ENCODE peak calls at places on chromosomes 2 and 18, in ten cellular contexts. N is AG09319, D is OCI-LY7, Q is body of pancreas, R is GM13977, B is psoas muscle, V is progenitor cell of endocrine pancreas, J is MCF 10A, E is left lung, P is GM06990. W is an unnamed sample.
A peak's percentile ranks its signal among the peaks of the same experiment; 100 is the strongest.

GRCh38 chr18:63264871-63265270 is 54.7 kb downstream of the BCL2 start:
- DNase-seq in Q (no peak), P (no peak), B (no peak), V (no peak), R (no peak), D (no peak), E (no peak), J (no peak), N (no peak), W (no peak)

GRCh38 chr2:13227543-13227942 is 510.8 kb downstream of the TRIB2 start:
- DNase-seq in N (no peak), R (no peak), V (no peak), P (no peak), B (no peak), E (no peak), D (no peak), Q (no peak), J (no peak), W (no peak)

GRCh38 chr18:38427234-38427633 is 861.6 kb upstream of the CELF4 start:
- DNase-seq in D (no peak), N (no peak), Q (no peak), V (no peak), E (no peak), R (no peak), J (peak; percentile 18), P (no peak), B (no peak), W (no peak)

GRCh38 chr2:182368996-182369395 is 57.8 kb downstream of the PDE1A start:
- DNase-seq in D (no peak), P (no peak), Q (no peak), J (no peak), V (no peak), R (no peak), N (no peak), E (no peak), B (no peak), W (no peak)

GRCh38 chr18:62334110-62334509 is 9.0 kb downstream of the TNFRSF11A start:
- DNase-seq in N (no peak), Q (no peak), J (peak; percentile 91), E (no peak), B (no peak), D (no peak), V (no peak), R (no peak), P (no peak), W (no peak)

GRCh38 chr2:44974064-44974715 is 32.7 kb downstream of the SIX3 start:
- DNase-seq in E (no peak), R (no peak), J (peak; percentile 77), V (no peak), Q (peak; percentile 46), D (peak; percentile 63), N (no peak), B (no peak), P (no peak), W (no peak)

GRCh38 chr2:198098918-198099317 is 294.5 kb downstream of the PLCL1 start:
- DNase-seq in D (no peak), J (peak; percentile 9), V (no peak), N (no peak), R (no peak), Q (no peak), B (no peak), E (no peak), P (no peak), W (peak; percentile 3)

GRCh38 chr2:181658444-181658843 is 1.5 kb upstream of the CERKL start:
- DNase-seq in E (no peak), J (no peak), R (no peak), V (no peak), N (no peak), D (no peak), B (no peak), Q (peak; percentile 35), P (no peak), W (no peak)

GRCh38 chr2:30678410-30679137 is 128.7 kb downstream of the CAPN13 start:
- DNase-seq in B (no peak), E (no peak), N (no peak), Q (no peak), P (no peak), R (no peak), V (no peak), D (no peak), J (no peak), W (no peak)

GRCh38 chr2:20218331-20219320 is 6.3 kb downstream of the SDC1 start:
- DNase-seq in Q (no peak), R (no peak), B (no peak), E (no peak), J (no peak), V (no peak), P (no peak), D (no peak), N (no peak), W (peak; percentile 22)

GRCh38 chr2:40002339-40002738 is 223.3 kb upstream of the THUMPD2 start:
- DNase-seq in D (no peak), Q (no peak), N (no peak), J (no peak), R (no peak), E (no peak), P (no peak), V (no peak), B (no peak), W (no peak)

GRCh38 chr2:183070942-183071844 is 7.4 kb upstream of the DUSP19 start:
- DNase-seq in V (peak; percentile 60), E (peak; percentile 68), P (no peak), N (no peak), J (peak; percentile 8), R (no peak), D (no peak), Q (peak; percentile 68), B (peak; percentile 57), W (peak; percentile 55)

GRCh38 chr18:12686100-12686499 is 16.4 kb downstream of the CEP76 start:
- DNase-seq in J (peak; percentile 35), N (no peak), E (no peak), V (no peak), P (no peak), Q (no peak), R (no peak), D (peak; percentile 24), B (no peak), W (no peak)
- TF ChIP-seq CTCF in J (peak; percentile 23), N (no peak), E (no peak), V (peak; percentile 11), P (peak; percentile 15), Q (no peak), R (no peak), D (peak; percentile 70), B (no peak), W (no peak)

DNA sequence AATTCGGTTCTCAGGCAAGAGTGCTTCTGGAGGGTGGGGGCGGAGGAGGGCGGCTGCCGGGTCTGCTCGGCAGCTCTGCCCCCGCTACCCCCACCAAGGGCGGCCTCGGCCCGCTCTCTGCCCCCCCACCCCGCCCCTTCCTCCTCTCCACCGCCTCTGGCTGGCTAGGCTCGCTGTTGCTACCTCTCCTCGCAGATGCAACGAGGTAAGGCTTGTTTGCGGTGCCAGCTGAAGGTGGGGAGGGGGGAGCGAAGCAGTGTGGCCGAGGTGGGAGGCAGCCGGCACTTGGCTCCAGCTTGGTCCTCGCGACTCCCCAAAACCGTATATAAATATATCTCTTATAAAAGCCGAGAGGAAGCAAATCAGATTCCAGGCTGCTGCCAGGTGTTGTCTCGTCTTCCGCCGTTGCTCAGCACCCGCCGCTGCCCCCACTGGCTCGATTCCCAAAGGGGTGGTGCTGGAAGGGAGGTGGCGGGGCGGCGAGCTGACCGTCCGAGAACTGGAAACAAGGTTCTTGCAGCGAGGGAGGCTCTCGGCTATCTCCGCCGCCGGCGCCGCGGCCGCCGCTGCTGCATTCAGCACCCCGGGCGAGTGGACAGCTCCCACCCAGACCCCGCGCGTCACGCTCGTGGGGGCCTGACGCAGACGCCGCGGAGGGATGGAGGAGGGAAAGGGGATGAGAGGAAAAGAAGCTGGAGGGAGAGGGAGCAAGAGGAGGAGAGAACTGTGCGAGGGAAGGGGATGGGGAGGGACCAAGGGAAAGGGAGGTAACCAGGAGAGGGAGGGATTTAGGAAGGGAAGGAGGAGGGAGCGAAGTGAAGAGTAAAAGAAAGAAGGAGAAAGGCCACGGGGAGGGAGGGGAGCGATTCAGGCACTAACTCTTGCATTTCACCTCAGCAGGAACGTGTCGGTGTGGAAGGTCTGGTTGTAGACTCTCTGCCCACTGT is at the start of gene MARCHF4:
- DNase-seq in B (peak; percentile 81), Q (peak; percentile 55), V (peak; percentile 79), N (peak; percentile 65), J (peak; percentile 60), E (peak; percentile 87), R (peak; percentile 70), D (no peak), P (peak; percentile 51), W (peak; percentile 98)
- TF ChIP-seq CTCF in B (no peak), Q (no peak), V (no peak), N (no peak), J (no peak), E (no peak), R (no peak), D (no peak), P (no peak), W (no peak)

GRCh38 chr2:120308038-120308910 is 37.7 kb upstream of the INHBB start:
- DNase-seq in D (no peak), J (no peak), E (peak; percentile 44), N (no peak), R (no peak), V (no peak), B (no peak), P (peak; percentile 50), Q (no peak), W (no peak)

GRCh38 chr2:120303177-120303576 is 42.8 kb upstream of the INHBB start:
- DNase-seq in E (no peak), Q (no peak), R (no peak), D (no peak), B (no peak), P (no peak), V (no peak), N (no peak), J (no peak), W (no peak)

GRCh38 chr2:120306091-120306490 is 39.8 kb upstream of the INHBB start:
- DNase-seq in R (no peak), E (peak; percentile 49), J (no peak), P (no peak), Q (no peak), D (no peak), V (no peak), N (no peak), B (no peak), W (no peak)

GRCh38 chr2:120307482-120307881 is 38.5 kb upstream of the INHBB start:
- DNase-seq in V (no peak), J (no peak), P (no peak), D (no peak), B (no peak), N (no peak), R (no peak), Q (no peak), E (peak; percentile 34), W (no peak)

DNA sequence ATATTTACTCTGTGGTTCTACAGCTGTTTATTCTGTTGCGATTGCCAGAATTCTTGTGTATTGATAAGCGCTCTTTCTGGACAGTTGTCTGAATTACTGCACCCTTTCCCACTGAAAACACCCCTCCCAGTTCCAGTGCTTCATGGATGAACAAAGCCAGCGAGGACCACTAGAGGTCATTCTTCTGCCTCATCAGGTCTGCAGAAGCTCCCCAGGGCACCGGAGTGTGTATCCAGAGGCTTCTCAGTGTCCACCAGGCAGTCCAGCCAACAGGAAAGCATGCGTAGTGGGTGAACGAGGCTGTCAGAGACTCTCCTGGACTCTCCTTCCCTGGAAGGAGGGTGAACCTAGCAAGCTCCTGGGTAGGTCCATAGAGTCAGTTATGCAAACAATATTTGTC is 40.6 kb upstream of the INHBB start:
- DNase-seq in D (no peak), P (no peak), E (no peak), N (no peak), Q (no peak), B (no peak), V (no peak), J (no peak), R (no peak), W (no peak)
- TF ChIP-seq CTCF in D (peak; percentile 50), P (peak; percentile 44), E (no peak), N (no peak), Q (no peak), B (peak; percentile 18), V (peak; percentile 30), J (no peak), R (peak; percentile 28), W (no peak)

GRCh38 chr2:85413592-85414421 is 3.6 kb upstream of the CAPG start:
- DNase-seq in E (peak; percentile 90), N (no peak), P (no peak), D (no peak), V (no peak), Q (no peak), B (no peak), R (no peak), J (peak; percentile 65), W (peak; percentile 62)
- TF ChIP-seq CTCF in E (no peak), N (no peak), P (no peak), D (no peak), V (peak; percentile 20), Q (no peak), B (no peak), R (no peak), J (no peak), W (no peak)

W was measured in nephron progenitor cell.